ENCODE peak calls at places on chromosomes 4 and X, in eight cellular contexts. U is OCI-LY7; Y is H9; L is transverse colon; N is mammary epithelial cell; T is CD4-positive, alpha-beta T cell; X is body of pancreas; S is fibroblast of lung. K is an unnamed sample.

GRCh38 chrX:150063138-150063518 is 124.8 kb upstream of the EOLA2 start:
- DNase-seq in U (no peak), Y (no peak), L (no peak), N (no peak), T (no peak), X (no peak), S (no peak), K (no peak)

GRCh38 chr4:107624024-107624423 is 96.0 kb downstream of the PAPSS1 start:
- DNase-seq in U (no peak), Y (no peak), L (no peak), N (no peak), T (no peak), X (no peak), S (no peak), K (no peak)

GRCh38 chr4:22233257-22233656 is 282.6 kb downstream of the ADGRA3 start:
- DNase-seq in U (no peak), Y (no peak), L (no peak), N (no peak), T (no peak), X (no peak), S (no peak), K (no peak)

GRCh38 chr4:16457944-16458343 is 231.7 kb upstream of the TAPT1 start:
- DNase-seq in U (no peak), Y (no peak), L (no peak), N (no peak), T (no peak), X (no peak), S (peak), K (no peak)

GRCh38 chr4:1505511-1506451 is 99.5 kb upstream of the NKX1-1 start:
- DNase-seq in U (no peak), Y (peak), L (peak), N (no peak), T (no peak), X (no peak), S (no peak), K (peak)

GRCh38 chrX:103442536-103442901 is 66.2 kb downstream of the BEX3 start:
- DNase-seq in U (no peak), Y (no peak), L (no peak), N (peak), T (no peak), X (no peak), S (peak), K (no peak)

GRCh38 chrX:6052111-6052745 is 176.4 kb downstream of the NLGN4X start:
- DNase-seq in U (no peak), Y (no peak), L (no peak), N (peak), T (no peak), X (no peak), S (peak), K (no peak)

GRCh38 chr4:76459291-76459723 is 24.3 kb downstream of the SHROOM3 start:
- DNase-seq in U (no peak), Y (peak), L (no peak), N (peak), T (no peak), X (peak), S (peak), K (peak)

GRCh38 chr4:20087512-20087911 is 164.2 kb upstream of the SLIT2 start:
- DNase-seq in U (no peak), Y (no peak), L (no peak), N (no peak), T (no peak), X (no peak), S (no peak), K (no peak)

DNA sequence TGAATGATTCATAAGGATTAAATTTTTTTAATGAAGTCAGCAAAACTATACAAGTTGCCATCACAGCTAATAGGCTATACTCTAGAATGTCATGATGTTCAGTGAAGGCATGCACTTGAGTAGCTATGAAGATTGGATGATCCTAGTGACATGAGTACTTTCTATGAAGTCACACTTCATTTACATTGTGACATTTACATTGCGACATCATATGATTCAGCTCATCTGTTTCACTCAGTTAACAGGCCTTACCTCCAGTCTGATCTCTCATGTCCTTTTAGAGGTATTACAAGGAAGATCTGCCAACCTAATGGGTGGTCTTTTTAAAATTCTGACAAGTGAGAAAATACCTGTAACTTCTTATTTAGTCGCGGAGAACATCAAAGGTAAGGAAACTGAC is 82.8 kb upstream of the FGF13 start:
- DNase-seq in U (no peak), Y (no peak), L (no peak), N (no peak), T (no peak), X (no peak), S (no peak), K (no peak)
- TF ChIP-seq CTCF in U (no peak), Y (no peak), L (no peak), N (no peak), T (no peak), X (no peak), S (no peak), K (no peak)

DNA sequence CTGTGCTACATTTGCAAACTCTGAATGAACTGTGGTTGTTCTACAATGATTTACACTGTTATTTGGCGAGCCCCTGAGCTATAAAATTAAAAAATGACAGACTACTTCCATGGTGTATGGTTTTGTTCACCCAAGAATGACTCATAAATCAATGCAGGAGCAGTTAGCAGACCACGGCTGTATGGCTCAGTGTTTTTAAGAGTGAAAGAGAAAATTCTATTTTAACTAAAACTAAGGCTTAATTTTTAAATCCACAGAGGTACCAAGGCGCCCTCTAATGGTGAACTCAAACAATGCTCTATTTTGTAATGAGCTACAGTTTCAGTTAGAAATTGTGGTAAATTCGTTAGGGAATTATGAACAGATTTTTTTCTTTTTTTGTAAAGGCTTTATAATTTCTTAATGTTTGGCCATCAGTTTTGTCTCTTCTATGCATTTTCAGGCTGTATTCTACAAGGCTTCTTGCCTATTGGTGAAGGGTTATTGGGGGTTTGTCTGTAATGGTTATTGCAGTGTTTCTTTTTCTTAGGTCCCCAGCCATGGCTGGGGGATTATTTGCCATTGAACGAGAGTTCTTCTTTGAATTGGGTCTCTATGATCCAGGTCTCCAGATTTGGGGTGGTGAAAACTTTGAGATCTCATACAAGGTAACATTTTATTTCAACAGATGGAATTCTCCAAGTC is 32.5 kb downstream of the HMGB2 start:
- DNase-seq in U (peak), Y (no peak), L (no peak), N (no peak), T (no peak), X (no peak), S (peak), K (no peak)
- H3K27ac ChIP-seq in U (no peak), Y (no peak), L (no peak), N (no peak), T (no peak), X (no peak), S (no peak), K (no peak)

GRCh38 chrX:46903458-46904242 is 8.6 kb upstream of the JADE3 start:
- DNase-seq in U (peak), Y (peak), L (peak), N (peak), T (peak), X (peak), S (peak), K (peak)
- TF ChIP-seq CTCF in U (peak), Y (peak), L (peak), N (peak), T (peak), X (peak), S (peak), K (peak)

DNA sequence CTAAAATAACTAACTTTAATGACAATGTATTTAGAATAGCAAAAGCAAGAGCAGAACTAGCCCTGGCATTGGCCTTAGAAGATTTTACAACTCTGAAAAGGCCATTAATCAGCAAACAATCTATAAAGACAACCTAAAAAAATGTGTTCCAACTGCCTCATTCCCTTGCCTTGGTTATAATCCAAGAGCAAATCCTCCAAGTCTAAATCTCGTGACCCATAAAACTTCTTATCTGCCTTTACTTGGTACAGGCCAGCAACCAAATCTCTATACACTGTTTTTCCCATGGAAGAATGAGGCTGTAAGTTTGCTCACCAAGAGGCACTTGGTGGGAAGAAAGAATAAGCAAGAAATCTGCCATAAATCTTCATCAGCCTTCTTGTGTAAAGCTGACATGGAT is 175.3 kb upstream of the MID1 start:
- DNase-seq in U (no peak), Y (no peak), L (no peak), N (no peak), T (no peak), X (no peak), S (peak), K (no peak)
- H3K27ac ChIP-seq in U (no peak), Y (no peak), L (no peak), N (no peak), T (no peak), X (no peak), S (no peak), K (no peak)

K was measured in endodermal cell.